ENCODE peak calls at places on chromosome 20, in four cellular contexts. Q is pancreas, Z is A549, W is transverse colon. X is an unnamed sample. For H3K4me1, the result is how much of the 10 kb centered on the place peaks cover.

GRCh38 chr20:23881371-23881770 is 1.8 kb upstream of the CST5 start:
- DNase-seq in Z (no peak), W (no peak), Q (no peak), X (no peak)

GRCh38 chr20:25984933-25985332 is 288.3 kb upstream of the ZNF337 start:
- DNase-seq in Z (no peak), W (peak), Q (peak), X (peak)

GRCh38 chr20:38892091-38892981 is 33.9 kb upstream of the FAM83D start:
- DNase-seq in W (peak), Z (no peak), Q (no peak), X (no peak)

GRCh38 chr20:63310265-63310971 is 17.4 kb downstream of the COL20A1 start:
- DNase-seq in Q (peak), Z (no peak), W (no peak), X (no peak)

GRCh38 chr20:48621256-48622078 is 206.3 kb downstream of the PREX1 start:
- DNase-seq in W (peak), Z (peak), Q (no peak), X (peak)

GRCh38 chr20:2914160-2914559 is 40.9 kb downstream of the PTPRA start:
- DNase-seq in Q (no peak), Z (peak), W (no peak), X (no peak)

GRCh38 chr20:20364747-20365558 is 3.0 kb upstream of the INSM1 start:
- DNase-seq in Q (no peak), Z (no peak), W (no peak), X (no peak)

GRCh38 chr20:22583773-22584629 is at the start of gene FOXA2:
- DNase-seq in Z (peak), W (peak), Q (peak), X (peak)

GRCh38 chr20:21136015-21136732 is 10.3 kb downstream of the KIZ start:
- DNase-seq in Z (no peak), W (no peak), Q (no peak), X (no peak)

GRCh38 chr20:24935140-24935539 is 13.9 kb upstream of the CST7 start:
- DNase-seq in W (no peak), Q (no peak), Z (no peak), X (peak)

GRCh38 chr20:38199506-38200390 is 34.7 kb upstream of the TGM2 start:
- DNase-seq in Q (no peak), Z (no peak), W (no peak), X (no peak)

GRCh38 chr20:56245761-56246160 is 2.8 kb upstream of the MC3R start:
- DNase-seq in W (no peak), Z (no peak), Q (no peak), X (no peak)

GRCh38 chr20:3085571-3086072 is 1.1 kb upstream of the AVP start:
- DNase-seq in W (no peak), Z (no peak), Q (no peak), X (peak)

GRCh38 chr20:64212750-64213149 is 42.8 kb upstream of the PCMTD2 start:
- DNase-seq in Z (no peak), W (no peak), Q (no peak), X (no peak)

GRCh38 chr20:17520583-17520982 is 10.6 kb downstream of the BFSP1 start:
- DNase-seq in W (no peak), Q (no peak), Z (no peak), X (no peak)

GRCh38 chr20:32906871-32907495 is 48.3 kb downstream of the EFCAB8 start:
- DNase-seq in Z (no peak), Q (no peak), W (no peak), X (no peak)

GRCh38 chr20:8318999-8319614 is 187.0 kb downstream of the PLCB1 start:
- DNase-seq in Q (no peak), W (no peak), Z (no peak), X (no peak)

GRCh38 chr20:22379472-22379871 is 204.9 kb downstream of the FOXA2 start:
- DNase-seq in Q (no peak), W (no peak), Z (peak), X (no peak)

GRCh38 chr20:35738410-35739179 is 3.5 kb downstream of the RBM39 start:
- DNase-seq in W (no peak), Q (no peak), Z (no peak), X (no peak)
- H3K4me1 ChIP-seq in W (half or more), Q (half or more), Z (half or more), X (half or more)

GRCh38 chr20:35731469-35731788 is 10.6 kb downstream of the RBM39 start:
- DNase-seq in Q (no peak), W (no peak), Z (no peak), X (no peak)
- H3K4me1 ChIP-seq in Q (under half), W (half or more), Z (half or more), X (half or more)

DNA sequence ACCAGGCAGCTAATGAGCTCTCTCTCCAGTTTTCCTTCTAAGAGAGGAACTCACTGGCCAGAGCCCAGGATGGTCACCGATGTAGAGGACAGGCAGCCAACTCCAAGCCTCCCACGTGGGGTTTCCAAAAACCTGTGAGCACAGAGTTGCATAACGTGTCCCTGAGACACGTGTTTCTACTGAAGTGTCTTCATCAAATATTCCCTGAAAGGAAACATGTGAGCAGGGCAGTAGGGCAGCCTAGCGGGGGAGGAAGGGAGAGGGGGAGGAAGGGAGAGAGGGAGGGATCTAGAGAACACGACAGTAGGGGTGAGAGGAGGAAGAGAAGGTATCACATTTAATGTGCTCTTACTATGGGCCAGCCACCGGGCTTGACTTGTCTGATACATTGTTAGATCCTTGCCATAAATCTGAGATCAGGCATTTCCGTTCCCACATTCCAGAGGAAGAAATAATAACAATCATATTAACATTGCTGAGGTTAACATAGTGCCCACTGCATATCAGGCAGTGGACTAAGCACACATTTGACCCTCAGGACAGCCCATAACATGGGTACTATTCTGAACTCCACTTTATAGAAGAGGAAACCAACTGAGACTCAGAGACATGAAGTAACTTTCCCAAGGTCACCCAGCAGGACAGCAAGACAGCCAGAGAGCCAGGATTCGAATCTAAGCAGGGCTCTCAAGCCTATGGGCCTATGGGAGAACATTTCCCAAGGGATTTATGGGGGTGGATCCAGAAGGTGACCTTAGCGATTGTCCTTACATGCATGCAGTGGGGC is 4.5 kb upstream of the SYS1 start:
- DNase-seq in Z (no peak), W (peak), Q (peak), X (peak)
- H3K4me1 ChIP-seq in Z (under half), W (half or more), Q (under half), X (half or more)

GRCh38 chr20:53926428-53927028 is 143.9 kb downstream of the BCAS1 start:
- DNase-seq in Q (no peak), Z (peak), W (peak), X (no peak)

GRCh38 chr20:53925651-53926401 is 144.6 kb downstream of the BCAS1 start:
- DNase-seq in Q (no peak), W (peak), Z (no peak), X (no peak)

GRCh38 chr20:53929399-53929798 is 141.0 kb downstream of the BCAS1 start:
- DNase-seq in Q (no peak), W (no peak), Z (no peak), X (no peak)

GRCh38 chr20:53929974-53930650 is 140.3 kb downstream of the BCAS1 start:
- DNase-seq in Z (no peak), Q (no peak), W (no peak), X (no peak)

DNA sequence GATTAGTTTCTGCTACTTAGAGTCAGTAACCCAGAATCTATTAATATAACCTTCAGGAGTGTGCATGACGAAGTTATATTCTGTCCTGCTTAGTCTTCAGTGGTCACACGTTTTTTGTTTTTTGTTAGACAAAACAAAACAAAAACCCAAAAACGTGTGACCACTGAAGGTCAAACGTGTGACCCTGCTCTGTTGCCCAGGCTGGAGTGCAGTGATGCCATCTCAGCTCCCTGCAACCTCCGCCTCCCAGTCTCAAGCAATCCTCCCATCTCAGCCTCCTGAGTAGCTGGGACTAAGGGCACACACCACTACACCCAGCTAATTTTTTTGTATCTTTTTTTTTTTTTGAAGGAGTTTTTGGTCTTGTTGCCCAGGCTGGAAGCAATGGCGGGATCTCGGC is 142.4 kb downstream of the BCAS1 start:
- DNase-seq in Q (no peak), Z (no peak), W (no peak), X (no peak)
- H3K4me1 ChIP-seq in Q (under half), Z (under half), W (under half), X (under half)

DNA sequence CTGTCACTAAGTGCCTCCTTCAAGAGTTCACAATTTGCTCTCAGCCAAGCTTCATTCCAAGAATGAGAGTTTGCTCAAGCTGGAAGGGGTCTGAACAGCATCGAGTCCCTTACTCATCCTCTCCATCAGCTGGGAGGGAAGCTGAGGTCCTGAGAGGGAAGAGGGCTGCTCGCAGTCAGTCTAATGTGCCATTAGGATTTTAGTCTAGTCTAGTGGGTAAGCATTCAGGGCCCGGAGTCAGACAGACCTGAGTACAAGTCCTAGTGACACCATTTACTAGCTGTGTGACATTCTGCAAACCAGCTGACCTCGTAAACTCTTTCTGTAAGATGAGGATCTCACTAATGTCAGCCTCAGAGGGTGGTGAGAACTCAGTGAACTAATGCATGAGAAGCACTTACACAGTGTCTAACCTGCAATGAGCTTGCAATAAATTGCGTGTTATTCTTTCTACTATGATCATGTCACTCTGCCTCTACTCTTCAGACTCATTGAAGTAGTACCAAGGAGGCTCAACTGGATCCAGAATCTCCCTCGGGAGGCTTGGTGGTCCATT is 41.2 kb upstream of the ZNF831 start:
- DNase-seq in Q (no peak), W (no peak), Z (no peak), X (no peak)
- H3K4me1 ChIP-seq in Q (under half), W (under half), Z (under half), X (under half)

X was measured in lower lobe of right lung.